ENCODE peak calls at places on chromosomes 7 and 10, in five cellular contexts. A, Z, G, X and T are unnamed samples.

GRCh38 chr10:32321016-32321631 is 25.8 kb downstream of the EPC1 start:
- DNase-seq in A (no peak), Z (no peak), G (no peak), X (no peak), T (no peak)

GRCh38 chr7:82017334-82017943 is 247.6 kb upstream of the HGF start:
- DNase-seq in A (no peak), Z (peak), G (peak), X (no peak), T (peak)

GRCh38 chr7:40482794-40483374 is 348.1 kb downstream of the SUGCT start:
- DNase-seq in A (no peak), Z (no peak), G (no peak), X (no peak), T (peak)

GRCh38 chr7:143979999-143980398 is 20.1 kb upstream of the OR6B1 start:
- DNase-seq in A (no peak), Z (no peak), G (peak), X (no peak), T (peak)

GRCh38 chr7:120190109-120190508 is 82.9 kb upstream of the KCND2 start:
- DNase-seq in A (no peak), Z (no peak), G (no peak), X (no peak), T (no peak)

GRCh38 chr7:132516042-132516840 is 60.0 kb downstream of the PLXNA4 start:
- DNase-seq in A (peak), Z (peak), G (peak), X (no peak), T (no peak)

GRCh38 chr10:15563161-15563715 is 156.5 kb downstream of the ITGA8 start:
- DNase-seq in A (no peak), Z (no peak), G (no peak), X (no peak), T (no peak)

GRCh38 chr7:81693080-81693479 is 76.8 kb downstream of the HGF start:
- DNase-seq in A (no peak), Z (no peak), G (no peak), X (no peak), T (no peak)

GRCh38 chr7:82172017-82172416 is 271.6 kb downstream of the CACNA2D1 start:
- DNase-seq in A (no peak), Z (no peak), G (no peak), X (no peak), T (no peak)

GRCh38 chr7:156608176-156608478 is 32.4 kb upstream of the RNF32 start:
- DNase-seq in A (no peak), Z (no peak), G (no peak), X (no peak), T (no peak)

GRCh38 chr10:121753726-121754476 is 155.7 kb upstream of the FGFR2 start:
- DNase-seq in A (peak), Z (peak), G (peak), X (no peak), T (peak)

GRCh38 chr7:47559306-47560220 is 22.3 kb downstream of the TNS3 start:
- DNase-seq in A (no peak), Z (no peak), G (no peak), X (no peak), T (no peak)

GRCh38 chr7:100584677-100585510 is 1.0 kb downstream of the LRCH4 start:
- DNase-seq in A (no peak), Z (peak), G (peak), X (no peak), T (peak)

GRCh38 chr10:123272171-123272570 is 118.0 kb downstream of the BUB3 start:
- DNase-seq in A (no peak), Z (peak), G (no peak), X (no peak), T (peak)

GRCh38 chr7:1025747-1026581 is 18.4 kb upstream of the GPR146 start:
- DNase-seq in A (no peak), Z (no peak), G (no peak), X (peak), T (no peak)

GRCh38 chr10:97180986-97181385 is 4.8 kb downstream of the SLIT1 start:
- DNase-seq in A (no peak), Z (no peak), G (no peak), X (no peak), T (no peak)

GRCh38 chr10:12327074-12327473 is 22.3 kb upstream of the CAMK1D start:
- DNase-seq in A (no peak), Z (no peak), G (no peak), X (no peak), T (no peak)

GRCh38 chr10:133249094-133249780 is 11.6 kb downstream of the VENTX start:
- DNase-seq in A (no peak), Z (no peak), G (no peak), X (no peak), T (no peak)
- TF ChIP-seq CTCF in A (no peak), Z (no peak), G (no peak), X (no peak), T (no peak)

GRCh38 chr10:8908013-8908412 is 853.5 kb downstream of the GATA3 start:
- DNase-seq in A (no peak), Z (no peak), G (no peak), X (no peak), T (no peak)
- TF ChIP-seq CTCF in A (no peak), Z (no peak), G (no peak), X (no peak), T (no peak)

DNA sequence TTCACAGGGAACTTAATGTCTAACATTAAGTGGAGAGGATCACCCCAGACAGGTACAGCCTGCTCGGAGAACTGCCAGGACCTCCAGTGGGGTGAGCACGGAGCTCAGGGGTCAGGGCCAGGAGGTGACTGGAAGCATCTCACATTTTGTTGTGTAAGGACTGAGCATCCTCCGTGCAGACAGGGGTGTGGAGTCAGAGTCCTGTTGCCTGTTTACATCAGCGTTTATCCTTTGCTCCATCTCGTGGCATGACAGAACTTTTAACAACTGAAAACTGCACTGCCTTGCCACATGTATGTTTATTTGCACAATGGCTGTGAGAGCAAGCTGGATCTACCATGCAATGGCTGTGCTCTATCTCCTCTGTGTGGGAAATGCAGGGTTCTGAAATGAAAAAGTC is 175.4 kb upstream of the AKR1E2 start:
- DNase-seq in A (no peak), Z (no peak), G (no peak), X (no peak), T (no peak)
- TF ChIP-seq CTCF in A (no peak), Z (no peak), G (peak), X (no peak), T (no peak)

GRCh38 chr7:91266067-91266930 is 2.1 kb downstream of the FZD1 start:
- DNase-seq in A (no peak), Z (no peak), G (peak), X (no peak), T (peak)
- TF ChIP-seq CTCF in A (no peak), Z (no peak), G (no peak), X (no peak), T (no peak)

GRCh38 chr7:140281960-140282359 is 105.2 kb upstream of the KDM7A start:
- DNase-seq in A (no peak), Z (no peak), G (no peak), X (no peak), T (no peak)
- TF ChIP-seq CTCF in A (no peak), Z (no peak), G (no peak), X (no peak), T (no peak)